ENCODE peak calls at places on chromosomes 1 and 21, in eight cellular contexts. H is WTC11, S is A549, B is H1, K is K562, I is GM12878, T is NB4, X is HCT116. E is an unnamed sample.

GRCh38 chr21:38807987-38808386 is 2.3 kb downstream of the ETS2 start:
- DNase-seq in T (no peak), I (no peak), S (no peak), B (no peak), H (no peak), X (no peak), K (no peak), E (no peak)

GRCh38 chr1:220300442-220301121 is 28.3 kb upstream of the RAB3GAP2 start:
- DNase-seq in I (no peak), B (no peak), S (no peak), H (no peak), K (peak; percentile 58), X (no peak), T (no peak), E (peak; percentile 48)

GRCh38 chr1:187032982-187033705 is 204.4 kb downstream of the PLA2G4A start:
- DNase-seq in T (no peak), B (no peak), I (no peak), X (no peak), S (no peak), H (no peak), K (no peak), E (no peak)

GRCh38 chr1:116877369-116877768 is 32.3 kb upstream of the PTGFRN start:
- DNase-seq in X (no peak), B (no peak), I (no peak), K (no peak), T (no peak), H (no peak), S (no peak), E (no peak)

GRCh38 chr21:23008803-23009202 is 2010.6 kb downstream of the NCAM2 start:
- DNase-seq in H (no peak), X (no peak), K (no peak), S (no peak), T (no peak), B (no peak), I (no peak), E (peak; percentile 31)

GRCh38 chr1:38872401-38873026 is 634 bp downstream of the MYCBP start:
- DNase-seq in K (peak; percentile 42), I (no peak), H (peak; percentile 20), B (no peak), X (no peak), T (peak; percentile 49), S (peak; percentile 15), E (no peak)

GRCh38 chr1:46062651-46063319 is 69.6 kb downstream of the PIK3R3 start:
- DNase-seq in H (no peak), S (no peak), X (no peak), T (peak; percentile 37), I (peak; percentile 51), K (no peak), B (no peak), E (no peak)

GRCh38 chr1:65260851-65261473 is 48.4 kb upstream of the DNAJC6 start:
- DNase-seq in K (peak; percentile 61), S (peak; percentile 71), T (peak; percentile 25), B (no peak), X (peak; percentile 59), H (no peak), I (no peak), E (no peak)

GRCh38 chr21:34537838-34538237 is 25.8 kb upstream of the KCNE1 start:
- DNase-seq in I (no peak), S (no peak), T (no peak), X (no peak), K (no peak), H (no peak), B (no peak), E (no peak)

GRCh38 chr1:110508038-110508437 is 10.9 kb downstream of the KCNA10 start:
- DNase-seq in K (no peak), X (no peak), I (no peak), H (peak; percentile 64), T (peak; percentile 14), B (no peak), S (no peak), E (no peak)

GRCh38 chr1:82165304-82165703 is 364.6 kb downstream of the ADGRL2 start:
- DNase-seq in K (no peak), X (no peak), I (no peak), T (no peak), H (no peak), S (no peak), B (no peak), E (no peak)

GRCh38 chr1:243487649-243488227 is 231.9 kb downstream of the SDCCAG8 start:
- DNase-seq in T (no peak), X (peak; percentile 33), I (no peak), H (peak; percentile 80), K (peak; percentile 83), B (no peak), S (peak; percentile 86), E (no peak)

GRCh38 chr1:185355947-185356346 is 38.9 kb upstream of the IVNS1ABP start:
- DNase-seq in T (no peak), S (no peak), X (no peak), H (no peak), K (no peak), I (no peak), B (no peak), E (no peak)

GRCh38 chr1:21741206-21741605 is 41.7 kb downstream of the USP48 start:
- DNase-seq in K (no peak), H (no peak), X (no peak), B (no peak), S (no peak), I (no peak), T (no peak), E (no peak)

GRCh38 chr1:119330062-119330939 is 38.3 kb upstream of the HAO2 start:
- DNase-seq in H (no peak), I (no peak), K (no peak), X (no peak), T (no peak), B (no peak), S (no peak), E (no peak)

GRCh38 chr21:35198004-35198403 is 148.9 kb upstream of the RUNX1 start:
- DNase-seq in H (no peak), B (no peak), I (no peak), T (no peak), K (no peak), S (peak; percentile 32), X (peak; percentile 64), E (no peak)

GRCh38 chr1:27940297-27940696 is 5.5 kb downstream of the SMPDL3B start:
- DNase-seq in S (peak; percentile 22), X (no peak), B (no peak), K (peak; percentile 80), T (peak; percentile 78), I (no peak), H (peak; percentile 66), E (peak; percentile 53)

GRCh38 chr1:152739841-152740240 is 18.0 kb upstream of the KPRP start:
- DNase-seq in B (no peak), I (no peak), H (no peak), S (no peak), T (no peak), X (no peak), K (no peak), E (no peak)

GRCh38 chr1:74587888-74588287 is 75.5 kb upstream of the LRRC53 start:
- DNase-seq in I (no peak), K (no peak), S (no peak), H (no peak), B (no peak), T (no peak), X (no peak), E (no peak)

GRCh38 chr1:25343872-25344271 is 5.7 kb downstream of the TMEM50A start:
- DNase-seq in T (no peak), X (peak; percentile 24), B (no peak), H (no peak), K (no peak), I (no peak), S (no peak), E (no peak)

DNA sequence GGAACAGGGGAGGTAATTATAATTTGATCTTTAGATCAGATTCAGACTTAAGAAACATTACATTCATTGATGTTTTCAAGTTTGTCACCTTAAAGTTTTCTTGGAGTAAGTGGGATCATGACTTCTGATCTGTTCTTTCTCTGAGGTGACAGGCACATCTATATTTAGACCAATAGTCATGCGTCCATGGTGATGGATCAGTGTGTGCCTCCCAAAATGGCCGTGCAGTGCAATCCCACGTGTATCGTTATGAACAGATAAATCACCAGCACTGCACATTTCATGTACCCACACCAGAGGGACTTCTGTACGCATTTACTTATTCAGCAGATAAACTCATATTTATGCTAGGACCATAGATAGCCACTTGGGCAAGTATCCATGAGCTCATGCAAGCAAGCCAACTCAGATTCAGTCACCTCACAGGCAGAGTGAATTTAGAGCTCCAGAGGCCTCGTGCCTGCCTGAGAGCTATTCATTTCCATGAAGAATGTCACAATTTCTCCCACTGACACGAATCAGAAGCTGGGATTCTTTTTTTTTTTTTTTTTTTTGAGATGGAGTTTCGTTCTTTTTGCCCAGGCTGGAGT is 13.9 kb upstream of the WDR26 start:
- DNase-seq in T (no peak), X (no peak), S (no peak), B (no peak), K (no peak), H (no peak), I (no peak), E (no peak)
- TF ChIP-seq MAX in T (no peak), X (no peak), S (no peak), B (no peak), K (no peak), H (no peak), I (no peak), E (no peak)

GRCh38 chr1:210232524-210233215 is at the start of gene SERTAD4:
- DNase-seq in B (no peak), X (peak; percentile 23), H (peak; percentile 48), T (no peak), K (no peak), I (no peak), S (peak; percentile 40), E (peak; percentile 88)
- TF ChIP-seq MAX in B (no peak), X (no peak), H (no peak), T (no peak), K (no peak), I (no peak), S (no peak), E (no peak)

GRCh38 chr1:204647114-204647804 is 38.3 kb downstream of the LRRN2 start:
- DNase-seq in B (no peak), X (peak; percentile 44), T (peak; percentile 66), S (peak; percentile 94), K (peak; percentile 93), H (peak; percentile 41), I (peak; percentile 5), E (no peak)

GRCh38 chr1:204645251-204645650 is 40.3 kb downstream of the LRRN2 start:
- DNase-seq in I (no peak), X (no peak), B (no peak), S (no peak), T (no peak), H (no peak), K (no peak), E (no peak)

GRCh38 chr1:204643503-204643902 is 42.0 kb downstream of the LRRN2 start:
- DNase-seq in T (no peak), X (no peak), K (no peak), H (no peak), S (no peak), I (no peak), B (no peak), E (no peak)

GRCh38 chr1:204647805-204648153 is 37.8 kb downstream of the LRRN2 start:
- DNase-seq in T (no peak), K (no peak), H (no peak), X (no peak), S (no peak), B (no peak), I (no peak), E (no peak)

GRCh38 chr1:204645666-204646065 is 39.9 kb downstream of the LRRN2 start:
- DNase-seq in X (no peak), I (no peak), K (no peak), T (no peak), S (no peak), B (no peak), H (no peak), E (no peak)
- TF ChIP-seq MAX in X (no peak), I (no peak), K (no peak), T (no peak), S (no peak), B (no peak), H (no peak), E (no peak)

GRCh38 chr1:197320991-197321531 is 53.0 kb downstream of the CRB1 start:
- DNase-seq in X (no peak), B (no peak), T (no peak), S (peak; percentile 6), K (no peak), I (no peak), H (no peak), E (no peak)
- TF ChIP-seq MAX in X (no peak), B (no peak), T (no peak), S (no peak), K (no peak), I (no peak), H (no peak), E (no peak)

E was measured in SK-N-SH.